ENCODE peak calls at places on chromosomes 13 and 19, in four cellular contexts. L is stimulated activated CD8-positive, alpha-beta memory T cell treated with anti-CD3 and anti-CD28 coated beads, Interleukin-4, amount 100 ng/mL, for 1 hour; G is psoas muscle; N is HEK293T. D is an unnamed sample.

GRCh38 chr13:33487575-33488243 is 202.2 kb upstream of the STARD13 start:
- DNase-seq in N (peak; percentile 13), L (no peak), G (no peak), D (no peak)

GRCh38 chr13:48222358-48223015 is 10.5 kb upstream of the ITM2B start:
- DNase-seq in L (no peak), N (no peak), G (peak; percentile 39), D (no peak)

GRCh38 chr19:48540110-48540509 is 11.9 kb upstream of the SULT2B1 start:
- DNase-seq in L (no peak), G (no peak), N (peak; percentile 14), D (no peak)

GRCh38 chr19:4099054-4099764 is 24.7 kb downstream of the MAP2K2 start:
- DNase-seq in G (no peak), N (no peak), L (no peak), D (no peak)

GRCh38 chr19:46000497-46001246 is 5.4 kb downstream of the CCDC61 start:
- DNase-seq in N (peak; percentile 82), G (peak; percentile 41), L (peak; percentile 57), D (peak; percentile 74)

GRCh38 chr13:42617262-42617661 is 43.3 kb downstream of the TNFSF11 start:
- DNase-seq in N (no peak), G (no peak), L (no peak), D (no peak)

GRCh38 chr19:4051175-4052101 is 15.3 kb downstream of the ZBTB7A start:
- DNase-seq in L (no peak), N (no peak), G (peak; percentile 65), D (no peak)

GRCh38 chr13:49374585-49375290 is 69.1 kb downstream of the CAB39L start:
- DNase-seq in N (no peak), L (no peak), G (no peak), D (no peak)

GRCh38 chr13:97712770-97713169 is 240.7 kb upstream of the IPO5 start:
- DNase-seq in G (no peak), N (no peak), L (no peak), D (no peak)

GRCh38 chr13:104286566-104287290 is 1220.5 kb upstream of the SLC10A2 start:
- DNase-seq in G (no peak), N (no peak), L (no peak), D (no peak)

GRCh38 chr13:109871018-109871370 is 84.6 kb upstream of the IRS2 start:
- DNase-seq in L (no peak), G (no peak), N (no peak), D (no peak)

GRCh38 chr19:12647490-12648071 is 19.0 kb downstream of the MAN2B1 start:
- DNase-seq in L (no peak), N (peak; percentile 63), G (peak; percentile 71), D (no peak)

GRCh38 chr13:30697177-30697953 is 38.0 kb upstream of the ALOX5AP start:
- DNase-seq in L (no peak), N (no peak), G (no peak), D (no peak)

GRCh38 chr13:45341799-45342584 is 1.0 kb upstream of the TPT1 start:
- DNase-seq in N (peak; percentile 32), G (peak; percentile 65), L (no peak), D (no peak)

GRCh38 chr19:43430142-43430710 is 15.5 kb downstream of the TEX101 start:
- DNase-seq in N (no peak), L (no peak), G (no peak), D (no peak)

GRCh38 chr19:45607071-45608029 is 5.3 kb upstream of the GPR4 start:
- DNase-seq in G (peak; percentile 77), N (peak; percentile 75), L (no peak), D (peak; percentile 55)

GRCh38 chr13:113769106-113769505 is 10.1 kb downstream of the TMEM255B start:
- DNase-seq in N (no peak), L (no peak), G (no peak), D (no peak)

GRCh38 chr19:2084993-2085720 is 11.0 kb downstream of the MOB3A start:
- DNase-seq in G (peak; percentile 65), L (peak; percentile 92), N (no peak), D (peak; percentile 92)

GRCh38 chr13:109971006-109971744 is 184.8 kb upstream of the IRS2 start:
- DNase-seq in L (no peak), N (no peak), G (no peak), D (no peak)

GRCh38 chr19:4541114-4541805 is 1.4 kb upstream of the LRG1 start:
- DNase-seq in N (no peak), L (no peak), G (no peak), D (no peak)

GRCh38 chr19:3632739-3633558 is 6.4 kb upstream of the CACTIN start:
- DNase-seq in L (no peak), G (no peak), N (no peak), D (no peak)

GRCh38 chr19:24054044-24054935 is 32.7 kb upstream of the ZNF254 start:
- DNase-seq in G (no peak), L (no peak), N (no peak), D (no peak)

GRCh38 chr19:2888739-2889224 is 11.9 kb upstream of the ZNF57 start:
- DNase-seq in N (no peak), L (peak; percentile 31), G (peak; percentile 58), D (peak; percentile 59)

GRCh38 chr19:55189424-55189823 is 9.3 kb upstream of the SYT5 start:
- DNase-seq in N (no peak), L (no peak), G (peak; percentile 63), D (no peak)

GRCh38 chr19:48053856-48054255 is 10.0 kb upstream of the CABP5 start:
- DNase-seq in L (no peak), N (no peak), G (no peak), D (no peak)